ENCODE peak calls at places on chromosome 11, in six cellular contexts. P is Peyer's patch, F is NB4, R is testis, N is body of pancreas, O is IMR-90. S is an unnamed sample.

GRCh38 chr11:65386307-65387081 is at the start of gene FRMD8:
- DNase-seq in P (peak), F (peak), R (peak), N (peak), O (peak), S (peak)

GRCh38 chr11:2581931-2582435 is 117.8 kb downstream of the KCNQ1OT1 start:
- DNase-seq in P (peak), F (no peak), R (peak), N (peak), O (no peak), S (no peak)

GRCh38 chr11:113372317-113372716 is 15.3 kb upstream of the ANKK1 start:
- DNase-seq in P (no peak), F (no peak), R (no peak), N (no peak), O (peak), S (no peak)

GRCh38 chr11:72831521-72832300 is 17.5 kb downstream of the ATG16L2 start:
- DNase-seq in P (peak), F (peak), R (peak), N (peak), O (peak), S (no peak)

GRCh38 chr11:123302751-123303195 is 107.7 kb upstream of the CLMP start:
- DNase-seq in P (no peak), F (peak), R (no peak), N (no peak), O (peak), S (peak)

GRCh38 chr11:106480581-106481185 is 403.2 kb downstream of the AASDHPPT start:
- DNase-seq in P (no peak), F (no peak), R (no peak), N (no peak), O (peak), S (no peak)

GRCh38 chr11:57641426-57641825 is 8.3 kb downstream of the YPEL4 start:
- DNase-seq in P (no peak), F (peak), R (no peak), N (no peak), O (peak), S (no peak)

GRCh38 chr11:119533462-119533861 is 110.5 kb upstream of the THY1 start:
- DNase-seq in P (no peak), F (no peak), R (no peak), N (no peak), O (no peak), S (no peak)

GRCh38 chr11:115425243-115425642 is 79.0 kb downstream of the CADM1 start:
- DNase-seq in P (no peak), F (no peak), R (no peak), N (no peak), O (no peak), S (no peak)

GRCh38 chr11:66136752-66137123 is 66.7 kb downstream of the PACS1 start:
- DNase-seq in P (no peak), F (peak), R (no peak), N (peak), O (peak), S (no peak)

GRCh38 chr11:69409812-69410645 is 71.4 kb upstream of the LINC01488 start:
- DNase-seq in P (no peak), F (no peak), R (no peak), N (no peak), O (no peak), S (no peak)
- TF ChIP-seq POLR2A in P (no peak), F (no peak), R (no peak), N (no peak), O (no peak), S (no peak)

DNA sequence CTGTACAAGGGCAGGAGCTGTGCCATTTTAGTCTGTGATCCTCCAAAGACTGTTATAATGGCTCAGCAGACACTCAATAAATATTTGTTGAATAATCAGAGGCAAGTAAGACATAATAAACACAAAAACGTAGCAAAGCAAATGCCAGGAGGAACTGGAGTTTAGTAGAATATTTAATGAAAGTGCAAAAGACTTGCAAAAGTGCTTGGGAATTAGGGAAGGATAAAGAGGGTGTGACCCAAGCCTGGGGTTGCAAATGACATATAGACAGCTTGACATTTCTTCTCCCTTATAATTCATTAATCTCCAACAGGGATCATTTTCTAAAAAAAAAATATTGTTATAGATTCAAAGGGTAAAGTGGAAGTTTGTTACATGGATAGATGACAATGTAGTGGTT is 212.7 kb upstream of the PGR start:
- DNase-seq in P (no peak), F (no peak), R (no peak), N (no peak), O (no peak), S (no peak)
- TF ChIP-seq POLR2A in P (no peak), F (no peak), R (no peak), N (no peak), O (no peak), S (no peak)

DNA sequence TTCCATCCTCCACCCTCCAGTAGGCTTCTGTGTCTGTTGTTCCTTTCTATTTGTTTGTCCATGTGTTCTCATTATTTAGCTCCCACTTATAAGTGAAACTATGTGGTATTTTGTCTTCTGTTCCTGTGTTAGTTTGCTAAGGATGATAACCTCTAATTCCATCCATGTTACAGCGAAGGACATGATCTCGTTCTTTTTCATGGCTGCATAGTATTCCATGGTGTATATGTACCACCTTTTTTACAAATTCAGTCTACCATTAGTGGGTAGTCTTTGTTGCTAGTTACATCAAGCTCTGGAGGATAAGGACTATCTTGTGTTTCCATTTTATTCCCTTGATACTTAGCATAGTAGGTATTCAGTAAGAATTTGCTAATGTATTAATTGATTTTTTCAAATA is 664.2 kb upstream of the FAT3 start:
- DNase-seq in P (no peak), F (no peak), R (no peak), N (no peak), O (no peak), S (no peak)
- TF ChIP-seq POLR2A in P (no peak), F (no peak), R (no peak), N (no peak), O (no peak), S (no peak)

GRCh38 chr11:45794169-45794568 is 10.8 kb upstream of the SLC35C1 start:
- DNase-seq in P (no peak), F (no peak), R (no peak), N (no peak), O (no peak), S (no peak)

GRCh38 chr11:45795379-45795778 is 9.6 kb upstream of the SLC35C1 start:
- DNase-seq in P (no peak), F (no peak), R (no peak), N (no peak), O (no peak), S (no peak)

GRCh38 chr11:45796461-45796861 is 8.5 kb upstream of the SLC35C1 start:
- DNase-seq in P (no peak), F (no peak), R (no peak), N (no peak), O (no peak), S (no peak)

GRCh38 chr11:45788887-45789286 is 16.1 kb upstream of the SLC35C1 start:
- DNase-seq in P (no peak), F (no peak), R (no peak), N (no peak), O (no peak), S (no peak)

DNA sequence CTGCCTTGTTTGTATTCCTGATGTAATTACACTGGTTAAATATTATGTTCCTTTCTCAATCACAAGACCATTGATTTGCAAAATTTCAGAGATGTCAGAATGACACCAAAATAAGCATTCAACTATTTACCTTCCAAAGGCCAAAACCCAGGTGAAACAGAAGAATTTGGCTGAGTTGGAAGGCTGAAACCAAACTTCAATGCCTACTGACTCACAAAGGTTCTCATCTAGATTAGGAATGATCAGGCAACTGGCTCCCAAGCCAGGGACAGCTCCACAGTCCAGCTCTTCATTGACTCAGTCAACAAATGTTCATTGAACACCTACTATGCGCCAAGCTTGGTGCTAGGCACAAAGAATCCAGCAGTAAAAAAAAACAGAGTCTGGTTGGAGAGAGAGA is 13.4 kb upstream of the SLC35C1 start:
- DNase-seq in P (no peak), F (no peak), R (no peak), N (no peak), O (no peak), S (no peak)
- TF ChIP-seq POLR2A in P (no peak), F (no peak), R (no peak), N (no peak), O (no peak), S (no peak)

S was measured in GM12891.